ENCODE peak calls at places on chromosome X, in nine cellular contexts. M is non-pigmented ciliary epithelial cell; F is AG04450; T is stimulated activated CD8-positive, alpha-beta memory T cell treated with anti-CD3 and anti-CD28 coated beads, Interleukin-7, amount 100 ng/mL, for 4 hours; Q is uterus; U is SIG-M5; K is left kidney; I is AG08396; A is GM13976. G is an unnamed sample.

GRCh38 chrX:12975999-12976558 is 1.2 kb downstream of the TMSB4X start:
- DNase-seq in M (no peak), F (no peak), T (no peak), Q (peak; percentile 47), U (no peak), K (peak; percentile 87), I (peak; percentile 46), A (no peak), G (peak; percentile 75)

GRCh38 chrX:109614951-109615350 is 10.0 kb downstream of the KCNE5 start:
- DNase-seq in M (no peak), F (no peak), T (no peak), Q (no peak), U (no peak), K (no peak), I (no peak), A (no peak), G (no peak)

GRCh38 chrX:120251471-120252011 is 929 bp downstream of the ZBTB33 start:
- DNase-seq in M (no peak), F (no peak), T (no peak), Q (peak; percentile 30), U (no peak), K (peak; percentile 67), I (peak; percentile 27), A (no peak), G (peak; percentile 33)

GRCh38 chrX:27767387-27767786 is 40.4 kb upstream of the MAGEB10 start:
- DNase-seq in M (no peak), F (no peak), T (no peak), Q (no peak), U (no peak), K (no peak), I (no peak), A (no peak), G (no peak)

GRCh38 chrX:11666180-11666579 is 460 bp upstream of the ARHGAP6 start:
- DNase-seq in M (no peak), F (no peak), T (no peak), Q (peak; percentile 40), U (no peak), K (peak; percentile 82), I (no peak), A (peak; percentile 30), G (peak; percentile 44)

GRCh38 chrX:50430917-50431316 is 39.7 kb downstream of the DGKK start:
- DNase-seq in M (no peak), F (no peak), T (no peak), Q (no peak), U (no peak), K (peak; percentile 57), I (no peak), A (no peak), G (no peak)

GRCh38 chrX:10660171-10660570 is 39.8 kb upstream of the MID1 start:
- DNase-seq in M (no peak), F (no peak), T (no peak), Q (no peak), U (no peak), K (no peak), I (no peak), A (no peak), G (no peak)

GRCh38 chrX:154027003-154027402 is 7.3 kb upstream of the IRAK1 start:
- DNase-seq in M (no peak), F (no peak), T (no peak), Q (no peak), U (no peak), K (no peak), I (no peak), A (no peak), G (no peak)

GRCh38 chrX:69031181-69031580 is 134.1 kb downstream of the PJA1 start:
- DNase-seq in M (no peak), F (no peak), T (no peak), Q (no peak), U (no peak), K (peak; percentile 76), I (peak; percentile 1), A (no peak), G (no peak)

GRCh38 chrX:72029473-72030411 is 102.0 kb downstream of the RTL5 start:
- DNase-seq in M (peak; percentile 55), F (peak; percentile 56), T (no peak), Q (no peak), U (no peak), K (no peak), I (peak; percentile 55), A (no peak), G (peak; percentile 42)

GRCh38 chrX:132216806-132217202 is 2.4 kb downstream of the RAP2C start:
- DNase-seq in M (no peak), F (no peak), T (no peak), Q (no peak), U (no peak), K (no peak), I (no peak), A (no peak), G (peak; percentile 17)

GRCh38 chrX:128439159-128439558 is 387.0 kb upstream of the ACTRT1 start:
- DNase-seq in M (no peak), F (no peak), T (no peak), Q (no peak), U (no peak), K (peak; percentile 4), I (no peak), A (no peak), G (no peak)

GRCh38 chrX:38881727-38882126 is 80.5 kb downstream of the MID1IP1 start:
- DNase-seq in M (no peak), F (no peak), T (no peak), Q (no peak), U (no peak), K (no peak), I (no peak), A (no peak), G (no peak)

GRCh38 chrX:17967888-17968287 is 106.8 kb upstream of the RAI2 start:
- DNase-seq in M (no peak), F (no peak), T (no peak), Q (no peak), U (no peak), K (no peak), I (no peak), A (no peak), G (peak; percentile 38)

GRCh38 chrX:133645977-133646750 is 230.9 kb upstream of the GPC4 start:
- DNase-seq in M (no peak), F (no peak), T (no peak), Q (no peak), U (no peak), K (no peak), I (peak; percentile 46), A (no peak), G (no peak)

GRCh38 chrX:69493193-69493592 is 10.9 kb upstream of the NALF2 start:
- DNase-seq in M (no peak), F (no peak), T (no peak), Q (no peak), U (no peak), K (peak; percentile 43), I (no peak), A (no peak), G (peak; percentile 37)

GRCh38 chrX:67408423-67409079 is 135.3 kb upstream of the AR start:
- DNase-seq in M (no peak), F (no peak), T (no peak), Q (no peak), U (no peak), K (no peak), I (no peak), A (no peak), G (no peak)

GRCh38 chrX:76228499-76228898 is 55.6 kb downstream of the PBDC1 start:
- DNase-seq in M (no peak), F (no peak), T (no peak), Q (no peak), U (no peak), K (no peak), I (no peak), A (no peak), G (no peak)

GRCh38 chrX:139563251-139563650 is 32.7 kb downstream of the F9 start:
- DNase-seq in M (no peak), F (no peak), T (no peak), Q (no peak), U (no peak), K (no peak), I (no peak), A (no peak), G (no peak)

G was measured in hepatocyte.